ENCODE peak calls at places on chromosomes 12 and 14, in four cellular contexts. C, O, L and K are unnamed samples.

GRCh38 chr12:119178544-119179334 is at the start of gene HSPB8:
- DNase-seq in C (no peak), O (peak; percentile 99), L (peak; percentile 98), K (peak; percentile 97)

GRCh38 chr14:104708606-104709268 is 15.3 kb upstream of the ADSS1 start:
- DNase-seq in C (peak; percentile 74), O (peak; percentile 64), L (peak; percentile 91), K (no peak)

GRCh38 chr14:94686511-94687160 is 74.4 kb downstream of the SERPINA3 start:
- DNase-seq in C (no peak), O (no peak), L (peak; percentile 62), K (no peak)

GRCh38 chr12:110102255-110102654 is 21.9 kb upstream of the IFT81 start:
- DNase-seq in C (no peak), O (peak; percentile 65), L (no peak), K (no peak)

GRCh38 chr12:1914116-1914911 is 4.1 kb downstream of the CACNA2D4 start:
- DNase-seq in C (no peak), O (no peak), L (peak; percentile 72), K (peak; percentile 86)

GRCh38 chr12:117045998-117046374 is 53.2 kb downstream of the TESC start:
- DNase-seq in C (no peak), O (no peak), L (no peak), K (no peak)

GRCh38 chr12:98939350-98939749 is 294.3 kb downstream of the APAF1 start:
- DNase-seq in C (peak; percentile 21), O (no peak), L (no peak), K (no peak)

GRCh38 chr12:105975351-105975750 is 163.4 kb downstream of the NUAK1 start:
- DNase-seq in C (no peak), O (no peak), L (no peak), K (no peak)

GRCh38 chr12:93459992-93460391 is 7.3 kb upstream of the MRPL42 start:
- DNase-seq in C (no peak), O (no peak), L (no peak), K (no peak)

GRCh38 chr12:48580831-48581230 is 11.0 kb upstream of the LALBA start:
- DNase-seq in C (no peak), O (no peak), L (no peak), K (no peak)

GRCh38 chr14:51019089-51019488 is 74.8 kb upstream of the PYGL start:
- DNase-seq in C (no peak), O (no peak), L (no peak), K (no peak)

GRCh38 chr14:89720076-89720687 is 234.3 kb downstream of the EFCAB11 start:
- DNase-seq in C (no peak), O (no peak), L (no peak), K (no peak)

GRCh38 chr12:6215932-6216494 is 15.8 kb downstream of the CD9 start:
- DNase-seq in C (no peak), O (peak; percentile 49), L (peak; percentile 94), K (no peak)
- H3K4me1 ChIP-seq in C (peaks cover 10% of the 10 kb centered on the region), O (peaks cover 22% of the 10 kb centered on the region), L (peaks cover 13% of the 10 kb centered on the region), K (peaks cover 88% of the 10 kb centered on the region)

DNA sequence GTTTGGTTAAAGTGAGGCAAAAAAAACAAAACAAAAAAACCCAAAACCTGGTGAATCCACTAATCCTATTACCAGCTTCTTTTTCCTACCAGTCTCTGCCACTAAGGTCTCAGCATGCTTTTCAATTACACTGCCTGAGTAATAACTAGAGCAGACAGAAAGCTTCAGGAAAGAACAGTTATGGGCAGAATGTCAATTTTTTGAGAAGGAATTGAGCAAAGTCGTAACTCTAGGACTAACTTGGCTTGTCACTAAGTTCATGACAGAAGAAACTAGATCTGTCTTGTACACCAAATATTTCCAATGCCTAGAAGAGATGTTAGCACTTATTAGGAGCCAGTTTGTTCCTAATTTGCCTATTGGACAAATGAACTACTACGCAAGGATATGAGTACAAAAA is 148.8 kb upstream of the CNOT2 start:
- DNase-seq in C (no peak), O (no peak), L (no peak), K (no peak)
- H3K4me1 ChIP-seq in C (no peaks in the 10 kb centered on the region), O (no peaks in the 10 kb centered on the region), L (peaks cover 3% of the 10 kb centered on the region), K (no peaks in the 10 kb centered on the region)

GRCh38 chr14:68679746-68680467 is 113.0 kb downstream of the ZFP36L1 start:
- DNase-seq in C (no peak), O (no peak), L (no peak), K (no peak)
- H3K4me1 ChIP-seq in C (peaks cover 19% of the 10 kb centered on the region), O (peaks cover 35% of the 10 kb centered on the region), L (peaks cover 13% of the 10 kb centered on the region), K (peaks cover 48% of the 10 kb centered on the region)

DNA sequence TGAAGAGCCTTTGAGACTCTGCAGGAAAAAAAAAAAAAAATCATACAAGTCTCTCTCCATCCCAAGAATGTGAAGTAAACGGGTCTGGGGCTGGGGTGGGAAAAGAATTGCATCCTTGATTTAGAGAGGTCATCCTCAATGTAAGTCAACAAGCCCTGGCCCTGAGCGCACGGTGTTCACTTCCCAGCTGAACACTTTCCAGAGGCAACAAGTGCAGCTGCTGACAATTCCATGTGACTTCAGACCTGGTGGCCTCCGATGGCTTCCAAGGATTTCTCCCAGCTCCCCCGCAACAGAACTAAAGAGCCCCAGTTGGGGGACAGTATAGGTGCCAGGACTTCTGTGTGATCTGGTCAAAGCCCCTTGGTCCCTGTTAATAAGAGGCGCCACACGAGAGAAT is 2.4 kb downstream of the RILPL1 start:
- DNase-seq in C (no peak), O (peak; percentile 83), L (no peak), K (no peak)
- H3K4me1 ChIP-seq in C (peaks cover 8% of the 10 kb centered on the region), O (peaks cover 26% of the 10 kb centered on the region), L (peaks cover 4% of the 10 kb centered on the region), K (peaks cover 36% of the 10 kb centered on the region)

DNA sequence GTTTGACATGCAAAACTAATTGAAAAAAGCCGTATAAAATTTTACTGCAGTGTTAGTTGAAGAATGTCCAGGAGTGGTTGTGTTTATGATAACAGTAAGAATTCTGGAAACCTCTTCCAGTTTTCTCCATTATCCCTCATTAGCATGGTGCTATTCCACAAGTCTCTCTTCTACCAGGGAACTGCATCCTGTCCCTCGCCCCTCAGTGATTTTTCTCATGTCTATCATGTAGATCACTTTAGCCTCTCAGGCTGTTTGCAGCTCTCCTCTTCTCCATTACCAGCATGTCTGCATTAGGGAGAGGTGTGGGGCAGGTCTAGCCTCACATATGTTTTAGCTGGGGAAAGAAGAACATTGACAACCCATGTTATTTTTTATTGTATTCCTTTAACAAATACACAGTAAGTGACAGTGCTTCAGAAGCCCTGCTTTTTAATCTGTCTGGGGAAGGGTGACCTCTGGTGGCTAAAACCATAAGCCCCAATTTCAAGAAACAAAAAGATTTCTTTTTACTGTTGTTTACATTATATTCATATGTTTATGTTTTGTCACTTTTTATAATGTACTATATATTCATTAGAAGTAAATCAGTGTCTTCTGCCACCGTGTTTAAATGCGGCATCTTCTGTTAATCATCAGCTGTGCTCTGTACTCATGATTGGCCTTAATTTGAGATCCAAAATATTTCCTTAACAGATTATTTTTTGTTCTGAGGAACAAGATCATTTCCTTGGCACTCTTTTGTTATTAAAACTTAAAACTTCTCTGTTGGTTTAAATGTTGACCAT is 70.7 kb downstream of the RASSF8 start:
- DNase-seq in C (peak; percentile 48), O (no peak), L (no peak), K (no peak)
- H3K4me1 ChIP-seq in C (peaks cover 7% of the 10 kb centered on the region), O (peaks cover 39% of the 10 kb centered on the region), L (peaks cover 10% of the 10 kb centered on the region), K (peaks cover 52% of the 10 kb centered on the region)

GRCh38 chr12:122085571-122085970 is 7.0 kb downstream of the MLXIP start:
- DNase-seq in C (no peak), O (no peak), L (no peak), K (no peak)
- H3K4me1 ChIP-seq in C (peaks cover 8% of the 10 kb centered on the region), O (peaks cover 100% of the 10 kb centered on the region), L (no peaks in the 10 kb centered on the region), K (peaks cover 85% of the 10 kb centered on the region)

DNA sequence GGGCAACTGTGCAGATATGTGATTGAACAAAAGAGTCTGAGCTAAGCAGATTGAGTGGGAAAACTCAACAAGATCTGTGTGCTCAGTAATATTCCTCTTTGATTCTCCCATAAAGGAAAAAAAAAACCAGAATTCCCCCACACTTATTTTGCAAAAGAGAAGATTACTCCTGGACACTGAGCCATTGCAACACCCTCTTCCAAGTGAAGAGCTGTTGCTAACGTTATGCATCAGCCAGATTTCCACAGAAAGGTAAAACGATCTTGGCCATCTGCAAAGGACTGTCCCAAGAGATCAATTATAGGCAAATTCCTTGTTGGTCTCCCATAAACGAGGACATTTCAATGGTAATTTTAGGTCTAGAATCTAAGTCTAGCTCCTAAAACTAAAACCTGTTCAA is 587.7 kb downstream of the C12orf50 start:
- DNase-seq in C (no peak), O (no peak), L (no peak), K (no peak)
- H3K4me1 ChIP-seq in C (no peaks in the 10 kb centered on the region), O (no peaks in the 10 kb centered on the region), L (no peaks in the 10 kb centered on the region), K (no peaks in the 10 kb centered on the region)

GRCh38 chr12:96201272-96202227 is 7.4 kb downstream of the ELK3 start:
- DNase-seq in C (no peak), O (no peak), L (no peak), K (no peak)
- H3K4me1 ChIP-seq in C (no peaks in the 10 kb centered on the region), O (no peaks in the 10 kb centered on the region), L (peaks cover 4% of the 10 kb centered on the region), K (peaks cover 24% of the 10 kb centered on the region)

DNA sequence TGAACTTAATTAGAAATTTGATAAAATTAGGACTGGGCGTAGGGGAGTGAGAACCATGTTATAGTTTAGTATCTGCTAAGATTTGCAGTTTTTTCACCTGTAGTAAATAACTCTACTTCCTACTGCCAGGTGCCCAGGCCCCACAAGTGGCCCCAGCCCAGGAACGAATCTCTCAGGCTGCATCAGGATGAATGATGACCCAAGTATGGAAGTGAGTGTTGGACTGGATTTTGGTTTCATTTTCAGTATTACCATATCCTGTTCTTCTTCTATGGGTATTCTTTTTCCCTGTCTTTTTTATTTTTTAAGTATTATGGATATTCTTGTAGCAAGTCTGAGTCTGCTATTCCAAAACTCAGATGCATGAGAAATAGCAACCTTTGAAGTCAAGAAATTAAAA is 120.3 kb upstream of the BCAT1 start:
- DNase-seq in C (no peak), O (no peak), L (no peak), K (no peak)
- H3K4me1 ChIP-seq in C (no peaks in the 10 kb centered on the region), O (peaks cover 5% of the 10 kb centered on the region), L (no peaks in the 10 kb centered on the region), K (no peaks in the 10 kb centered on the region)